ENCODE peak calls at places on chromosome 22, in eight cellular contexts. T is H7; R is stimulated activated naive B cell treated with anti-CD40 and anti-IgM and Interleukin-4, amounts not matched to agents 10 μg/mL and 1 μg/mL and 100 μg/mL, for 72 hours; J is hepatocyte; M is ELR; N is fibroblast of mammary gland; G is fibroblast of pulmonary artery; A is T-helper 9 cell. L is an unnamed sample.

GRCh38 chr22:25582946-25583345 is 18.5 kb downstream of the GRK3 start:
- DNase-seq in T (no peak), A (no peak), J (no peak), N (peak; percentile 30), G (no peak), M (peak; percentile 55), R (no peak), L (no peak)

GRCh38 chr22:41598081-41598480 is 8.4 kb upstream of the PMM1 start:
- DNase-seq in R (no peak), A (no peak), G (peak; percentile 77), T (no peak), M (peak; percentile 91), N (peak; percentile 82), J (no peak), L (no peak)

GRCh38 chr22:17272511-17272991 is 53.3 kb upstream of the ADA2 start:
- DNase-seq in N (no peak), R (no peak), J (no peak), T (peak; percentile 81), M (no peak), A (no peak), G (no peak), L (no peak)

GRCh38 chr22:30968015-30968923 is at the start of gene MORC2:
- DNase-seq in N (no peak), T (peak; percentile 83), M (no peak), J (peak; percentile 79), R (no peak), A (no peak), G (peak; percentile 69), L (peak; percentile 65)

GRCh38 chr22:19879248-19879575 is 24.5 kb upstream of the GNB1L start:
- DNase-seq in J (no peak), N (no peak), M (peak; percentile 35), A (no peak), G (no peak), R (no peak), T (peak; percentile 69), L (no peak)

GRCh38 chr22:36311386-36312085 is 58.6 kb downstream of the APOL1 start:
- DNase-seq in A (no peak), J (no peak), M (peak; percentile 67), N (no peak), G (no peak), T (no peak), R (no peak), L (no peak)

GRCh38 chr22:32175751-32176644 is 16.9 kb upstream of the C22orf42 start:
- DNase-seq in T (peak; percentile 79), A (no peak), M (no peak), G (no peak), N (no peak), J (no peak), R (no peak), L (no peak)

GRCh38 chr22:49507607-49508292 is 319.9 kb downstream of the BRD1 start:
- DNase-seq in R (no peak), N (no peak), G (no peak), A (no peak), M (no peak), J (no peak), T (no peak), L (no peak)

GRCh38 chr22:36331306-36331911 is 56.4 kb downstream of the MYH9 start:
- DNase-seq in T (peak; percentile 69), G (peak; percentile 96), R (peak; percentile 81), M (peak; percentile 98), A (peak; percentile 66), N (peak; percentile 93), J (peak; percentile 88), L (no peak)

GRCh38 chr22:19776433-19777031 is 16.0 kb downstream of the TBX1 start:
- DNase-seq in M (no peak), N (no peak), J (no peak), G (no peak), T (no peak), R (no peak), A (no peak), L (peak; percentile 11)

GRCh38 chr22:27213766-27214581 is 556.6 kb downstream of the MIAT start:
- DNase-seq in A (no peak), G (peak; percentile 76), T (no peak), N (peak; percentile 52), J (no peak), R (no peak), M (no peak), L (no peak)

GRCh38 chr22:22710719-22711531 is 66.5 kb downstream of the GGTLC2 start:
- DNase-seq in N (peak; percentile 67), T (peak; percentile 85), J (peak; percentile 75), A (peak; percentile 81), M (peak; percentile 14), G (peak; percentile 61), R (peak; percentile 46), L (peak; percentile 58)

GRCh38 chr22:30221121-30221992 is 25.2 kb downstream of the LIF start:
- DNase-seq in G (no peak), T (no peak), J (no peak), M (no peak), A (peak; percentile 33), N (no peak), R (peak; percentile 61), L (no peak)

GRCh38 chr22:49505337-49506009 is 322.2 kb downstream of the BRD1 start:
- DNase-seq in N (no peak), M (no peak), R (no peak), T (no peak), J (no peak), G (no peak), A (no peak), L (no peak)

GRCh38 chr22:44379817-44380560 is 67.2 kb upstream of the SHISAL1 start:
- DNase-seq in T (no peak), A (no peak), R (no peak), J (no peak), M (no peak), N (no peak), G (no peak), L (no peak)

GRCh38 chr22:26487996-26488395 is 4.3 kb downstream of the SRRD start:
- DNase-seq in J (no peak), R (no peak), M (no peak), T (no peak), G (no peak), N (peak; percentile 35), A (no peak), L (no peak)

GRCh38 chr22:35258144-35258988 is 1.1 kb downstream of the HMGXB4 start:
- DNase-seq in N (peak; percentile 24), M (peak; percentile 46), A (peak; percentile 2), R (no peak), T (peak; percentile 73), J (peak; percentile 24), G (peak; percentile 25), L (peak; percentile 70)

GRCh38 chr22:28029962-28030361 is 110.9 kb upstream of the PITPNB start:
- DNase-seq in M (no peak), N (no peak), G (no peak), R (no peak), J (no peak), T (no peak), A (no peak), L (no peak)

GRCh38 chr22:31488988-31489617 is 539 bp downstream of the EIF4ENIF1 start:
- DNase-seq in T (peak; percentile 87), J (peak; percentile 66), A (peak; percentile 12), N (no peak), M (peak; percentile 54), G (peak; percentile 27), R (peak; percentile 17), L (peak; percentile 40)

GRCh38 chr22:21921729-21922128 is 30.9 kb downstream of the PPM1F start:
- DNase-seq in J (no peak), M (no peak), A (no peak), R (no peak), N (no peak), T (peak; percentile 92), G (no peak), L (no peak)

GRCh38 chr22:48106715-48107259 is 1344.3 kb downstream of the TBC1D22A start:
- DNase-seq in T (no peak), M (no peak), J (no peak), N (no peak), G (no peak), R (no peak), A (no peak), L (no peak)

GRCh38 chr22:43477151-43477725 is 65.4 kb downstream of the MPPED1 start:
- DNase-seq in M (no peak), R (no peak), T (peak; percentile 30), G (no peak), N (no peak), J (no peak), A (no peak), L (no peak)

GRCh38 chr22:19105867-19106802 is 16.1 kb downstream of the DGCR2 start:
- DNase-seq in G (no peak), M (no peak), R (no peak), J (no peak), T (peak; percentile 72), N (no peak), A (peak; percentile 30), L (peak; percentile 14)

GRCh38 chr22:23269441-23270211 is 89.3 kb downstream of the BCR start:
- DNase-seq in J (no peak), R (peak; percentile 60), A (no peak), T (peak; percentile 81), N (no peak), G (no peak), M (no peak), L (no peak)

GRCh38 chr22:50486561-50487289 is at the start of gene MIOX:
- DNase-seq in N (no peak), M (peak; percentile 79), T (no peak), J (no peak), A (no peak), R (no peak), G (no peak), L (no peak)

GRCh38 chr22:39917091-39917703 is 16.3 kb downstream of the GRAP2 start:
- DNase-seq in N (no peak), A (no peak), R (no peak), M (no peak), G (no peak), J (no peak), T (no peak), L (peak; percentile 71)

GRCh38 chr22:27032121-27032761 is 374.9 kb downstream of the MIAT start:
- DNase-seq in R (no peak), G (no peak), M (peak; percentile 2), T (peak; percentile 86), J (no peak), A (no peak), N (no peak), L (no peak)

GRCh38 chr22:23144926-23145906 is at the start of gene RAB36:
- DNase-seq in R (peak; percentile 88), N (peak; percentile 98), T (peak; percentile 99), M (peak; percentile 100), G (peak; percentile 99), J (peak; percentile 100), A (peak; percentile 93), L (peak; percentile 92)

GRCh38 chr22:48222742-48223487 is 1460.5 kb downstream of the TBC1D22A start:
- DNase-seq in R (no peak), A (no peak), N (no peak), M (no peak), T (no peak), G (no peak), J (no peak), L (no peak)

GRCh38 chr22:25359601-25360261 is 140.3 kb downstream of the CRYBB2 start:
- DNase-seq in R (no peak), M (no peak), J (no peak), A (no peak), G (no peak), T (no peak), N (no peak), L (no peak)

GRCh38 chr22:26897384-26897783 is 240.0 kb downstream of the MIAT start:
- DNase-seq in A (no peak), G (no peak), R (no peak), J (no peak), M (no peak), T (no peak), N (no peak), L (no peak)

GRCh38 chr22:30325724-30326703 is 727 bp downstream of the TBC1D10A start:
- DNase-seq in N (no peak), G (no peak), J (peak; percentile 69), M (peak; percentile 55), T (peak; percentile 89), R (no peak), A (peak; percentile 23), L (peak; percentile 44)

GRCh38 chr22:27065259-27065658 is 407.9 kb downstream of the MIAT start:
- DNase-seq in J (no peak), G (no peak), T (no peak), M (no peak), A (no peak), R (no peak), N (no peak), L (no peak)

GRCh38 chr22:49993649-49994360 is 18.8 kb downstream of the IL17REL start:
- DNase-seq in T (no peak), N (no peak), M (no peak), G (no peak), J (no peak), R (no peak), A (no peak), L (no peak)

L was measured in NCI-H82.